ENCODE peak calls at places on chromosome 17, in five cellular contexts. L is body of pancreas; T is stimulated activated naive CD4-positive, alpha-beta T cell; F is endothelial cell; C is stimulated activated CD4-positive, alpha-beta T cell treated with anti-CD3 and anti-CD28 coated beads, Interleukin-1b, Interleukin-23, amount 100 ng/mL, for 1 hour. D is an unnamed sample.

GRCh38 chr17:21352981-21353265 is 23.2 kb upstream of the KCNJ12 start:
- DNase-seq in L (no peak), T (no peak), F (no peak), C (no peak), D (no peak)

GRCh38 chr17:83064732-83065659 is 14.4 kb upstream of the METRNL start:
- DNase-seq in L (peak), T (no peak), F (no peak), C (no peak), D (no peak)

GRCh38 chr17:74354123-74354522 is 7.5 kb downstream of the BTBD17 start:
- DNase-seq in L (no peak), T (peak), F (peak), C (peak), D (peak)

GRCh38 chr17:72183194-72183685 is 62.4 kb downstream of the SOX9 start:
- DNase-seq in L (no peak), T (no peak), F (no peak), C (no peak), D (no peak)

GRCh38 chr17:1005361-1005946 is 8.5 kb downstream of the TIMM22 start:
- DNase-seq in L (peak), T (no peak), F (no peak), C (no peak), D (no peak)

GRCh38 chr17:51607512-51607911 is 347.2 kb downstream of the UTP18 start:
- DNase-seq in L (no peak), T (no peak), F (no peak), C (no peak), D (no peak)

GRCh38 chr17:18933102-18934058 is 18.6 kb upstream of the SLC5A10 start:
- DNase-seq in L (no peak), T (no peak), F (no peak), C (no peak), D (no peak)

GRCh38 chr17:47087093-47087492 is 102.0 kb downstream of the CDC27 start:
- DNase-seq in L (no peak), T (no peak), F (no peak), C (no peak), D (no peak)

GRCh38 chr17:41547921-41548843 is 20.1 kb upstream of the KRT19 start:
- DNase-seq in L (peak), T (no peak), F (no peak), C (peak), D (no peak)

GRCh38 chr17:79917902-79918484 is 78.8 kb upstream of the CBX4 start:
- DNase-seq in L (no peak), T (no peak), F (no peak), C (no peak), D (no peak)

GRCh38 chr17:20244671-20245070 is 222.7 kb downstream of the LGALS9B start:
- DNase-seq in L (no peak), T (no peak), F (no peak), C (no peak), D (no peak)

GRCh38 chr17:4735825-4736651 is 3.6 kb upstream of the ZMYND15 start:
- DNase-seq in L (no peak), T (no peak), F (no peak), C (no peak), D (no peak)

GRCh38 chr17:47611372-47612350 is 38.1 kb upstream of the KPNB1 start:
- DNase-seq in L (no peak), T (no peak), F (no peak), C (no peak), D (no peak)

D was measured in H1.